ENCODE peak calls at places on chromosomes 1 and 21, in eight cellular contexts. S is fibroblast of the aortic adventitia, W is fibroblast of pulmonary artery, M is smooth muscle cell of the brain vasculature, T is PC-3, L is AG08395, F is T-helper 17 cell, P is psoas muscle. O is an unnamed sample.

GRCh38 chr1:212167098-212167497 is 118.1 kb upstream of the PPP2R5A start:
- DNase-seq in S (peak; percentile 35), W (peak; percentile 58), M (no peak), T (no peak), L (peak; percentile 79), F (no peak), P (peak; percentile 75), O (no peak)

GRCh38 chr1:219585837-219586465 is 27.0 kb downstream of the ZC3H11B start:
- DNase-seq in S (no peak), W (no peak), M (no peak), T (no peak), L (no peak), F (no peak), P (no peak), O (no peak)

GRCh38 chr21:42401164-42401563 is 2.5 kb upstream of the UBASH3A start:
- DNase-seq in S (peak; percentile 3), W (peak; percentile 21), M (no peak), T (no peak), L (no peak), F (no peak), P (no peak), O (no peak)

GRCh38 chr21:43331962-43332458 is 94.9 kb downstream of the SIK1 start:
- DNase-seq in S (peak; percentile 71), W (peak; percentile 96), M (peak; percentile 86), T (peak; percentile 25), L (peak; percentile 24), F (no peak), P (peak; percentile 43), O (no peak)

GRCh38 chr21:21101911-21102310 is 103.7 kb downstream of the NCAM2 start:
- DNase-seq in S (peak; percentile 74), W (peak; percentile 52), M (no peak), T (peak; percentile 48), L (no peak), F (no peak), P (no peak), O (peak; percentile 60)

GRCh38 chr21:28397040-28397439 is 595.6 kb downstream of the LTN1 start:
- DNase-seq in S (no peak), W (no peak), M (no peak), T (no peak), L (no peak), F (no peak), P (no peak), O (no peak)

GRCh38 chr1:235532350-235532749 is 28.1 kb upstream of the B3GALNT2 start:
- DNase-seq in S (peak; percentile 63), W (peak; percentile 45), M (no peak), T (peak; percentile 71), L (no peak), F (no peak), P (no peak), O (no peak)

GRCh38 chr21:29155118-29155932 is 24.9 kb downstream of the MAP3K7CL start:
- DNase-seq in S (peak; percentile 97), W (peak; percentile 80), M (no peak), T (peak; percentile 39), L (peak; percentile 65), F (no peak), P (peak; percentile 82), O (no peak)

GRCh38 chr1:44048816-44049215 is 17.6 kb upstream of the SLC6A9 start:
- DNase-seq in S (peak; percentile 39), W (peak; percentile 58), M (no peak), T (peak; percentile 91), L (no peak), F (no peak), P (no peak), O (no peak)

GRCh38 chr21:43608225-43608624 is 51.1 kb downstream of the HSF2BP start:
- DNase-seq in S (peak; percentile 77), W (peak; percentile 85), M (no peak), T (peak; percentile 51), L (no peak), F (no peak), P (no peak), O (no peak)

GRCh38 chr1:33387512-33388079 is 43.3 kb downstream of the PHC2 start:
- DNase-seq in S (peak; percentile 65), W (peak; percentile 83), M (no peak), T (no peak), L (no peak), F (no peak), P (no peak), O (no peak)

GRCh38 chr1:174982971-174983689 is 16.6 kb upstream of the CACYBP start:
- DNase-seq in S (peak; percentile 72), W (peak; percentile 80), M (no peak), T (peak; percentile 59), L (peak; percentile 44), F (peak; percentile 41), P (no peak), O (peak; percentile 77)

GRCh38 chr1:27606708-27607238 is 2.8 kb upstream of the AHDC1 start:
- DNase-seq in S (no peak), W (no peak), M (no peak), T (peak; percentile 52), L (no peak), F (no peak), P (no peak), O (no peak)

GRCh38 chr21:37139902-37140301 is 66.8 kb downstream of the TTC3 start:
- DNase-seq in S (no peak), W (peak; percentile 47), M (no peak), T (no peak), L (peak; percentile 14), F (no peak), P (no peak), O (no peak)

GRCh38 chr1:228781161-228781771 is 46.0 kb downstream of the RHOU start:
- DNase-seq in S (peak; percentile 36), W (peak; percentile 57), M (no peak), T (no peak), L (peak; percentile 59), F (no peak), P (no peak), O (peak; percentile 45)

GRCh38 chr1:111204211-111204883 is 3.9 kb upstream of the DENND2D start:
- DNase-seq in S (no peak), W (no peak), M (no peak), T (no peak), L (no peak), F (peak; percentile 55), P (peak; percentile 65), O (peak; percentile 90)

O was measured in Karpas-422.